ENCODE peak calls at places on chromosomes 1 and 21, in seven cellular contexts. B is neuronal stem cell, K is fibroblast of lung, J is K562, N is neural progenitor cell, Y is GM23248, I is endodermal cell. E is an unnamed sample.

GRCh38 chr1:70497152-70497551 is 86.1 kb downstream of the CTH start:
- DNase-seq in B (no peak), K (no peak), J (no peak), N (no peak), Y (no peak), I (no peak), E (no peak)

GRCh38 chr1:198228925-198229324 is 72.1 kb downstream of the NEK7 start:
- DNase-seq in B (no peak), K (no peak), J (no peak), N (no peak), Y (no peak), I (no peak), E (no peak)

GRCh38 chr1:1665815-1666251 is 7.0 kb upstream of the CDK11B start:
- DNase-seq in B (peak; percentile 11), K (no peak), J (peak; percentile 66), N (peak; percentile 60), Y (peak; percentile 21), I (peak; percentile 90), E (peak; percentile 25)

GRCh38 chr1:64623750-64624445 is 121.0 kb upstream of the RAVER2 start:
- DNase-seq in B (no peak), K (peak; percentile 6), J (no peak), N (no peak), Y (peak; percentile 34), I (no peak), E (peak; percentile 3)

GRCh38 chr1:173477286-173478098 is at the start of gene PRDX6:
- DNase-seq in B (peak; percentile 83), K (peak; percentile 80), J (no peak), N (no peak), Y (peak; percentile 95), I (no peak), E (peak; percentile 77)

GRCh38 chr1:65049941-65050713 is 83.8 kb upstream of the JAK1 start:
- DNase-seq in B (no peak), K (no peak), J (no peak), N (no peak), Y (no peak), I (no peak), E (no peak)

GRCh38 chr1:53625049-53625448 is 113.9 kb downstream of the GLIS1 start:
- DNase-seq in B (no peak), K (peak; percentile 21), J (no peak), N (no peak), Y (peak; percentile 97), I (no peak), E (peak; percentile 58)

GRCh38 chr1:166999500-166999899 is 10.4 kb downstream of the MAEL start:
- DNase-seq in B (no peak), K (no peak), J (no peak), N (no peak), Y (no peak), I (no peak), E (no peak)

GRCh38 chr1:55232448-55233148 is 17.4 kb upstream of the USP24 start:
- DNase-seq in B (no peak), K (no peak), J (no peak), N (no peak), Y (no peak), I (no peak), E (no peak)

GRCh38 chr1:67479146-67479891 is 49.1 kb upstream of the SERBP1 start:
- DNase-seq in B (no peak), K (peak; percentile 5), J (peak; percentile 84), N (no peak), Y (peak; percentile 36), I (no peak), E (no peak)

GRCh38 chr1:31497601-31498000 is 78.7 kb upstream of the TINAGL1 start:
- DNase-seq in B (no peak), K (peak; percentile 82), J (no peak), N (no peak), Y (no peak), I (no peak), E (peak; percentile 16)

GRCh38 chr1:98221926-98222325 is 301.1 kb upstream of the DPYD start:
- DNase-seq in B (no peak), K (no peak), J (no peak), N (no peak), Y (no peak), I (no peak), E (no peak)

GRCh38 chr1:164058192-164058591 is 500.8 kb upstream of the PBX1 start:
- DNase-seq in B (no peak), K (no peak), J (no peak), N (no peak), Y (no peak), I (no peak), E (peak; percentile 1)

GRCh38 chr1:79040424-79041089 is 34.0 kb upstream of the ADGRL4 start:
- DNase-seq in B (no peak), K (peak; percentile 30), J (no peak), N (no peak), Y (peak; percentile 47), I (no peak), E (peak; percentile 32)

GRCh38 chr1:154978360-154978759 is 3.9 kb downstream of the CKS1B start:
- DNase-seq in B (no peak), K (no peak), J (no peak), N (no peak), Y (no peak), I (no peak), E (no peak)

GRCh38 chr1:154983776-154984466 is 777 bp downstream of the FLAD1 start:
- DNase-seq in B (no peak), K (no peak), J (no peak), N (no peak), Y (peak; percentile 29), I (no peak), E (peak; percentile 25)

GRCh38 chr1:154987326-154987725 is 4.2 kb downstream of the FLAD1 start:
- DNase-seq in B (no peak), K (peak; percentile 55), J (no peak), N (no peak), Y (peak; percentile 33), I (no peak), E (no peak)

GRCh38 chr1:154988053-154988954 is 5.1 kb upstream of the LENEP start:
- DNase-seq in B (no peak), K (no peak), J (no peak), N (no peak), Y (no peak), I (no peak), E (no peak)

DNA sequence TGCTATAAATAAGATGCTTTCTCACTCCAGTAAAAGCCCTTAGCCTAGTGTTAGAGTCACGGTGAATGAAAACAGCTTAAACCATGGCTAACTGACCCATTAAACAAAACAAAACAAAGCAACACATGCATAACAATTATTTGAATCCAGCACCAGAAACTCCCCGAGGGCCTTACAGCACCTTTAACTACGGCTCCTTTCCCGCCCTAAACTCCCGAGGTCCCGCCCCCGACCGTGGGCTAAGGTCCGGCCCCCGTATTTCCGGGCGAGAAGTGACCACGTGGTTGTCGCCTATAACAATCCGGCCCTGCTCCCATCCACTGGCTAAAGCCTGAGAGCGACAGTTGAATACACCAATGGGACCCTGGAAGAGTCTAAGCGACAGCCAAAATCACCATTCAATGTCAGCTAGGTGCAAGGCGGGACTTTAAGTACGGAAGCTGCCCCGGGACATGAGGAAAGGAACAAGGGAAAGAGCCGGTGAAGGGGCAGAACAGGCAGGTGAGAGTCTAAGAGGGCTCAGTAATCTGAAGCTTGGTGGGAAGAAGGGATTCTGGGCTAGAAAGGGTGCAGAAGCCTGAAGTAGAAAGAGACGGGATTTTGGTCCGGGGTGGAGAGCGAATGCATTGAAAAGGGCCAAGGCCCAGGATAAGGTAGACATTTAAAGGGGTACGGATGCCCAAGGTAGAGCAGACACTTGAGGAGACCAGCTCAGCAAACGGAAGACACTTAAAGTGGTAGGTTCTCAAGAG is at the start of gene FLAD1:
- DNase-seq in B (peak; percentile 99), K (peak; percentile 100), J (peak; percentile 96), N (peak; percentile 100), Y (peak; percentile 100), I (peak; percentile 99), E (peak; percentile 100)
- H3K4me3 ChIP-seq in B (peak within 1 kb of the TSS; percentile 89), K (peak within 1 kb of the TSS; percentile 89), J (peak within 1 kb of the TSS; percentile 60), N (peak within 1 kb of the TSS; percentile 87), Y (peak within 1 kb of the TSS; percentile 92), I (peak within 1 kb of the TSS; percentile 94), E (peak within 1 kb of the TSS; percentile 96)

GRCh38 chr1:9732123-9732971 is 80.8 kb downstream of the PIK3CD start:
- DNase-seq in B (no peak), K (no peak), J (no peak), N (no peak), Y (no peak), I (no peak), E (no peak)
- H3K36me3 ChIP-seq in B (peaks cover 95% of the 10 kb centered on the region), K (peaks cover 37% of the 10 kb centered on the region), J (peaks cover 80% of the 10 kb centered on the region), N (no peaks in the 10 kb centered on the region), Y (peaks cover 15% of the 10 kb centered on the region), I (peaks cover 80% of the 10 kb centered on the region), E (peaks cover 68% of the 10 kb centered on the region)

GRCh38 chr1:210291786-210292275 is 36.9 kb upstream of the HHAT start:
- DNase-seq in B (no peak), K (peak; percentile 71), J (no peak), N (no peak), Y (peak; percentile 66), I (no peak), E (peak; percentile 87)

GRCh38 chr1:210293191-210293607 is 35.5 kb upstream of the HHAT start:
- DNase-seq in B (no peak), K (peak; percentile 96), J (no peak), N (no peak), Y (peak; percentile 80), I (no peak), E (peak; percentile 90)

GRCh38 chr1:210294991-210295773 is 33.5 kb upstream of the HHAT start:
- DNase-seq in B (no peak), K (no peak), J (no peak), N (peak; percentile 67), Y (peak; percentile 81), I (peak; percentile 90), E (peak; percentile 81)

GRCh38 chr1:210291088-210291487 is 37.6 kb upstream of the HHAT start:
- DNase-seq in B (no peak), K (no peak), J (no peak), N (no peak), Y (no peak), I (no peak), E (peak; percentile 28)

DNA sequence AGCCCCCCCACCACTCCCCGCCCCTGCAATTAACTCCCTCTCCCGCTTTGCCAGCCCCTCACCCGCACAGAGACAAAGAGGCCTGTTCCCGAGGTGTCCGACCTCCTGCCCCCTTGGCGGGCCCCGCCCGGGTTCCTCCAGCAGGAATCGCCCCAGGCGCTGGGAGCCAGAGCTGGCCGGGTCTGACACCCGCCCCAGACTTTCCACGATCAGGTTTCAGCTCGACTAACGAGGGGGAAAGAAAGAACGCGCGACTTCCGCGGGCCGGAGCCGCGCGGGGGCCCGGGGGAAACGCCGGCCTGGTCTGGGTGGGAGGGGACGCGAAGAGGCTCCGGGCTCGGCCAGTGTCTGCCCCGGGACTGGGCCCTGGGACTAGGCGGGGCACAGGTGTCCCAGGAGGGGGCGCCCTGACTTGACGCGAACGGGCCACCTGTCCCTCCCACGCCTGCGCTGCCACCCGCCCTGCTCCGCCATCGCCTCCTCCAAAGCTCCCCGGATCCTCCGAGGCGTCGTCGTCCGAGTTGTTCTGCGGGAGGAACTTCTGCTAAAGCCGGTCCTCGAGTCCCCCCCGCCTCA is 36.3 kb upstream of the HHAT start:
- DNase-seq in B (peak; percentile 90), K (no peak), J (peak; percentile 31), N (peak; percentile 86), Y (peak; percentile 68), I (peak; percentile 95), E (peak; percentile 95)
- H3K9ac ChIP-seq in B (peak overlapping the region; percentile 44), K (peak overlapping the region; percentile 37), J (no peak overlapping the region), N (no peak overlapping the region), Y (peak overlapping the region; percentile 50), I (peak overlapping the region; percentile 53), E (peak overlapping the region; percentile 79)

DNA sequence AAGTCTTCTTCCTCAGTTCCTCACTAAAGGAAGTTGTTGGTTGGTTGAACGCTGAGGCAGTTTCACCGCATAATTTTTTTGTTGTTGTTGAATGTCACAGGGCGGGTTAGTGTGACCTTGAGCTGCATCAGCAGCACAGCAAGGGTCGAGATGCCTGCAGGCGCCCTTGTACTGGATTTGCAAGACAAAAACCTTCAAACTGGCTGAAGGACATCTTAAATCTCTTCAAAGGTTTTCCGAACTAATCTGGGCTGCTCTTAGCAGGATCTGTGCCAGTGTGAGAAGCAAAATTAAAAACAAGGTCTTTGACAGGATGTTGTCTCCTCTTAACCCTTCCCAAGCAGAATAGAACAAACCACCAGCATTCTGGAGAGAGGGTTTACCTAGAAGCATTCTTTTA is 59.4 kb downstream of the NRIP1 start:
- DNase-seq in B (no peak), K (peak; percentile 22), J (no peak), N (peak; percentile 26), Y (peak; percentile 40), I (peak; percentile 87), E (peak; percentile 47)
- H3K4me3 ChIP-seq in B (no peak overlapping the region), K (no peak overlapping the region), J (no peak overlapping the region), N (no peak overlapping the region), Y (peak overlapping the region; percentile 60), I (no peak overlapping the region), E (no peak overlapping the region)

E was measured in adipocyte.